ENCODE peak calls at places on chromosomes 13 and 19, in ten cellular contexts. W is NCI-H1105 treated with DMSO at 0.1 percent for 48 hours; J is HS-5; F is cardiac muscle cell; O is stimulated activated CD8-positive, alpha-beta memory T cell treated with anti-CD3 and anti-CD28 coated beads, Interleukin-15, amount 100 ng/mL, for 48 hours; I is skeletal muscle cell; R is OCI-LY7; G is mesothelial cell of epicardium; A is Peyer's patch; T is AG08396. M is an unnamed sample.

GRCh38 chr13:36158606-36159005 is 27.4 kb upstream of the DCLK1 start:
- DNase-seq in R (no peak), W (no peak), J (no peak), A (no peak), O (no peak), T (no peak), I (peak; percentile 8), G (no peak), F (no peak), M (no peak)

GRCh38 chr19:45917421-45918091 is 3.0 kb upstream of the NANOS2 start:
- DNase-seq in J (no peak), A (no peak), O (no peak), R (no peak), W (no peak), T (no peak), G (no peak), I (no peak), F (no peak), M (no peak)

GRCh38 chr19:4831351-4832340 is at the start of gene TICAM1:
- DNase-seq in G (no peak), J (no peak), A (peak; percentile 68), T (peak; percentile 85), I (no peak), R (peak; percentile 70), F (peak; percentile 32), O (peak; percentile 66), W (no peak), M (peak; percentile 47)

GRCh38 chr13:110156186-110157065 is 150.5 kb downstream of the COL4A1 start:
- DNase-seq in O (no peak), J (no peak), R (no peak), W (no peak), F (no peak), T (no peak), I (no peak), A (no peak), G (no peak), M (no peak)

GRCh38 chr13:91270031-91270430 is 77.5 kb upstream of the MIR17HG start:
- DNase-seq in G (no peak), R (no peak), T (no peak), O (no peak), I (no peak), W (no peak), J (no peak), F (no peak), A (no peak), M (no peak)

GRCh38 chr13:41751277-41751676 is 209.6 kb downstream of the VWA8 start:
- DNase-seq in F (peak; percentile 58), R (no peak), O (no peak), T (peak; percentile 25), J (no peak), A (no peak), I (no peak), W (no peak), G (no peak), M (no peak)

GRCh38 chr19:1882089-1882785 is 3.1 kb downstream of the ABHD17A start:
- DNase-seq in F (peak; percentile 43), A (peak; percentile 82), W (no peak), O (peak; percentile 73), T (no peak), R (peak; percentile 79), I (no peak), G (no peak), J (no peak), M (no peak)

GRCh38 chr13:112982281-112983041 is 13.4 kb downstream of the MCF2L start:
- DNase-seq in W (no peak), A (no peak), I (no peak), J (no peak), R (no peak), T (no peak), G (no peak), O (no peak), F (no peak), M (no peak)

GRCh38 chr19:34172661-34173144 is 399 bp downstream of the LSM14A start:
- DNase-seq in J (peak; percentile 26), W (no peak), T (peak; percentile 38), G (peak; percentile 22), O (peak; percentile 13), I (no peak), R (peak; percentile 64), A (peak; percentile 30), F (no peak), M (no peak)

GRCh38 chr19:34645551-34645950 is 31.4 kb downstream of the SCGB2B2 start:
- DNase-seq in J (no peak), R (no peak), W (no peak), O (no peak), I (no peak), F (peak; percentile 1), A (no peak), T (no peak), G (no peak), M (no peak)

GRCh38 chr19:10655457-10656312 is 1.5 kb downstream of the ILF3 start:
- DNase-seq in F (peak; percentile 28), O (no peak), A (no peak), G (no peak), T (peak; percentile 21), W (no peak), R (peak; percentile 48), J (no peak), I (no peak), M (no peak)

GRCh38 chr19:10669246-10669645 is 15.1 kb downstream of the ILF3 start:
- DNase-seq in T (no peak), O (no peak), I (no peak), A (no peak), W (no peak), F (no peak), G (no peak), J (no peak), R (no peak), M (no peak)

GRCh38 chr13:70424428-70424827 is 316.2 kb upstream of the KLHL1 start:
- DNase-seq in O (no peak), J (no peak), R (no peak), I (no peak), A (no peak), F (no peak), T (no peak), W (no peak), G (no peak), M (no peak)

GRCh38 chr19:45973564-45974338 is at the start of gene NOVA2:
- DNase-seq in I (no peak), O (peak; percentile 25), W (peak; percentile 58), G (no peak), A (no peak), F (peak; percentile 78), R (peak; percentile 57), T (peak; percentile 87), J (no peak), M (peak; percentile 25)

GRCh38 chr19:28019371-28019770 is 1193.6 kb downstream of the UQCRFS1 start:
- DNase-seq in O (no peak), F (peak; percentile 67), T (no peak), I (no peak), R (no peak), W (no peak), J (no peak), G (no peak), A (no peak), M (no peak)

GRCh38 chr19:10001899-10002298 is 8.4 kb downstream of the COL5A3 start:
- DNase-seq in A (no peak), O (no peak), I (no peak), T (peak; percentile 50), W (no peak), J (no peak), F (no peak), R (no peak), G (no peak), M (no peak)

GRCh38 chr13:107138468-107138867 is 570.5 kb upstream of the ARGLU1 start:
- DNase-seq in F (no peak), R (no peak), W (peak; percentile 12), A (no peak), J (no peak), I (no peak), G (no peak), T (peak; percentile 12), O (no peak), M (no peak)

GRCh38 chr19:52679598-52679997 is 41.4 kb upstream of the ZNF83 start:
- DNase-seq in W (no peak), F (no peak), I (no peak), G (no peak), T (peak; percentile 8), R (no peak), J (no peak), O (no peak), A (no peak), M (no peak)

GRCh38 chr13:110298566-110299321 is 8.2 kb downstream of the COL4A1 start:
- DNase-seq in A (no peak), W (no peak), J (no peak), O (peak; percentile 24), F (no peak), G (no peak), T (no peak), R (no peak), I (no peak), M (no peak)

GRCh38 chr13:62482351-62482750 is 1066.7 kb upstream of the PCDH20 start:
- DNase-seq in T (no peak), J (no peak), I (no peak), R (no peak), A (no peak), G (no peak), W (peak; percentile 98), F (no peak), O (no peak), M (no peak)

GRCh38 chr19:39154626-39155100 is 29.1 kb downstream of the PAK4 start:
- DNase-seq in O (no peak), A (no peak), F (no peak), I (no peak), R (no peak), J (no peak), G (no peak), W (no peak), T (no peak), M (no peak)

M was measured in activated CD8-positive, alpha-beta memory T cell treated with anti-CD3 and anti-CD28 coated beads for 48 hours.